ENCODE peak calls at places on chromosomes 5 and 9, in ten cellular contexts. Y is tibial artery; V is uterus; F is dermis blood vessel endothelial cell; E is hippocampal formation; P is body of pancreas; T is H9; B is T-helper 2 cell; X is CD8-positive, alpha-beta memory T cell; J is M059J. H is an unnamed sample.

GRCh38 chr5:164048527-164048926 is 543.1 kb downstream of the MAT2B start:
- DNase-seq in E (peak; percentile 5), F (peak; percentile 47), X (no peak), P (no peak), V (no peak), T (no peak), B (no peak), Y (no peak), J (no peak), H (no peak)

GRCh38 chr9:126862461-126862830 is 2.0 kb downstream of the ZBTB34 start:
- DNase-seq in J (no peak), V (no peak), P (no peak), F (no peak), Y (no peak), X (no peak), E (peak; percentile 35), T (no peak), B (no peak), H (peak; percentile 79)

GRCh38 chr9:132042324-132042723 is 37.3 kb downstream of the MED27 start:
- DNase-seq in P (no peak), B (no peak), V (no peak), J (peak; percentile 99), Y (no peak), F (peak; percentile 87), E (no peak), X (no peak), T (no peak), H (no peak)

GRCh38 chr5:44943637-44944036 is 134.9 kb downstream of the MRPS30 start:
- DNase-seq in T (no peak), J (peak; percentile 20), X (no peak), V (no peak), P (no peak), F (no peak), B (no peak), E (no peak), Y (no peak), H (no peak)

GRCh38 chr5:172840077-172840777 is 6.2 kb downstream of the ERGIC1 start:
- DNase-seq in J (no peak), T (no peak), F (no peak), B (no peak), X (no peak), V (no peak), E (no peak), Y (no peak), P (no peak), H (peak; percentile 43)

GRCh38 chr9:113219972-113220371 is 1.1 kb downstream of the FKBP15 start:
- DNase-seq in P (no peak), Y (no peak), B (no peak), F (no peak), J (peak; percentile 92), X (no peak), V (no peak), E (no peak), T (no peak), H (no peak)

GRCh38 chr5:20575515-20575914 is 587.5 kb upstream of the CDH18 start:
- DNase-seq in P (no peak), X (no peak), E (no peak), B (no peak), Y (no peak), T (no peak), J (peak; percentile 4), F (no peak), V (no peak), H (no peak)

GRCh38 chr5:107705390-107706014 is 34.8 kb upstream of the EFNA5 start:
- DNase-seq in Y (no peak), J (peak; percentile 59), X (no peak), E (no peak), F (no peak), P (no peak), T (no peak), V (no peak), B (no peak), H (no peak)

GRCh38 chr9:121510766-121511555 is 11.3 kb upstream of the GGTA1 start:
- DNase-seq in X (no peak), E (no peak), B (no peak), F (peak; percentile 60), V (no peak), P (no peak), J (no peak), Y (no peak), T (no peak), H (no peak)

GRCh38 chr5:22088517-22088916 is 764.6 kb downstream of the CDH12 start:
- DNase-seq in T (no peak), X (no peak), J (no peak), P (no peak), V (no peak), F (no peak), B (no peak), E (no peak), Y (no peak), H (no peak)

GRCh38 chr9:2291980-2292704 is 277.0 kb downstream of the SMARCA2 start:
- DNase-seq in T (no peak), B (no peak), E (no peak), X (no peak), J (peak; percentile 13), F (no peak), P (peak; percentile 20), V (no peak), Y (no peak), H (no peak)

GRCh38 chr9:110952018-110952864 is 86.0 kb downstream of the LPAR1 start:
- DNase-seq in B (no peak), Y (no peak), V (no peak), F (no peak), J (peak; percentile 43), P (no peak), T (peak; percentile 29), X (no peak), E (no peak), H (no peak)

GRCh38 chr9:13513262-13513661 is 233.8 kb upstream of the MPDZ start:
- DNase-seq in P (no peak), X (no peak), T (no peak), B (no peak), E (no peak), Y (no peak), J (no peak), V (no peak), F (no peak), H (no peak)

GRCh38 chr9:78295177-78295575 is 1.7 kb upstream of the PSAT1 start:
- DNase-seq in T (no peak), J (no peak), X (no peak), V (no peak), P (no peak), E (no peak), Y (no peak), F (no peak), B (no peak), H (no peak)

GRCh38 chr9:125529107-125529506 is 177.9 kb downstream of the MAPKAP1 start:
- DNase-seq in J (no peak), F (no peak), T (no peak), E (no peak), V (no peak), B (no peak), P (no peak), Y (no peak), X (no peak), H (no peak)

GRCh38 chr5:66134407-66134843 is 9.7 kb upstream of the SREK1 start:
- DNase-seq in P (no peak), B (no peak), F (peak; percentile 25), V (no peak), J (peak; percentile 15), T (no peak), Y (no peak), X (no peak), E (no peak), H (no peak)

GRCh38 chr9:130681769-130682489 is 11.7 kb upstream of the EXOSC2 start:
- DNase-seq in X (no peak), F (no peak), J (peak; percentile 29), Y (no peak), V (no peak), T (peak; percentile 57), E (no peak), B (peak; percentile 13), P (no peak), H (no peak)

GRCh38 chr5:74148321-74148720 is 492.2 kb downstream of the ENC1 start:
- DNase-seq in T (no peak), P (no peak), F (no peak), Y (no peak), X (no peak), V (no peak), B (no peak), E (no peak), J (no peak), H (no peak)

GRCh38 chr9:33161011-33161588 is 6.0 kb downstream of the B4GALT1 start:
- DNase-seq in P (peak; percentile 38), V (peak; percentile 64), E (no peak), B (peak; percentile 52), F (peak; percentile 84), J (peak; percentile 100), X (peak; percentile 74), T (no peak), Y (peak; percentile 69), H (no peak)

GRCh38 chr5:170333161-170333909 is 35.8 kb upstream of the LCP2 start:
- DNase-seq in F (no peak), P (no peak), V (no peak), Y (no peak), B (peak; percentile 78), J (peak; percentile 10), X (peak; percentile 85), E (no peak), T (peak; percentile 72), H (no peak)

GRCh38 chr9:36855443-36856315 is 178.4 kb downstream of the PAX5 start:
- DNase-seq in B (peak; percentile 10), F (peak; percentile 41), P (no peak), E (no peak), V (no peak), X (no peak), T (peak; percentile 86), J (peak; percentile 54), Y (no peak), H (peak; percentile 43)

GRCh38 chr5:171755354-171755821 is 30.2 kb upstream of the SMIM23 start:
- DNase-seq in B (no peak), J (peak; percentile 33), Y (no peak), E (no peak), V (no peak), T (no peak), P (no peak), F (no peak), X (no peak), H (no peak)

GRCh38 chr9:131656356-131657030 is 83.4 kb downstream of the RAPGEF1 start:
- DNase-seq in V (no peak), X (peak; percentile 88), P (no peak), E (peak; percentile 58), T (no peak), F (peak; percentile 97), J (no peak), B (peak; percentile 88), Y (peak; percentile 82), H (peak; percentile 93)

GRCh38 chr9:92422611-92423010 is 1.7 kb downstream of the OMD start:
- DNase-seq in X (no peak), E (no peak), F (no peak), T (no peak), B (no peak), P (no peak), Y (no peak), V (no peak), J (no peak), H (no peak)

GRCh38 chr5:96037128-96037527 is 75.5 kb upstream of the ELL2 start:
- DNase-seq in T (no peak), E (no peak), X (no peak), F (no peak), B (no peak), Y (no peak), P (no peak), V (no peak), J (no peak), H (no peak)

GRCh38 chr9:95465115-95465514 is 51.7 kb downstream of the PTCH1 start:
- DNase-seq in X (no peak), E (peak; percentile 43), Y (no peak), T (no peak), F (no peak), V (no peak), J (no peak), B (no peak), P (no peak), H (no peak)

GRCh38 chr5:173515526-173515925 is 100.9 kb downstream of the BOD1 start:
- DNase-seq in F (no peak), J (peak; percentile 94), T (no peak), B (no peak), E (no peak), Y (no peak), P (no peak), V (no peak), X (no peak), H (no peak)

GRCh38 chr9:7042124-7042523 is 284.4 kb downstream of the KDM4C start:
- DNase-seq in J (peak; percentile 31), T (no peak), X (no peak), V (no peak), Y (no peak), E (no peak), F (no peak), P (no peak), B (no peak), H (no peak)